ENCODE peak calls at places on chromosomes 4 and X, in nine cellular contexts. H is gastrocnemius medialis, E is neuronal stem cell, Q is mammary epithelial cell, J is body of pancreas, K is PC-3, Y is suprapubic skin, P is uterus, X is fibroblast of lung. T is an unnamed sample.

GRCh38 chr4:64192731-64193412 is 216.4 kb downstream of the TECRL start:
- DNase-seq in H (no peak), E (no peak), Q (no peak), J (no peak), K (peak; percentile 18), Y (no peak), P (no peak), X (no peak), T (no peak)

GRCh38 chr4:13430834-13431568 is 53.1 kb downstream of the RAB28 start:
- DNase-seq in H (no peak), E (no peak), Q (no peak), J (no peak), K (peak; percentile 8), Y (no peak), P (no peak), X (no peak), T (no peak)

GRCh38 chrX:1448793-1449580 is 3.7 kb downstream of the ASMTL start:
- DNase-seq in H (no peak), E (no peak), Q (no peak), J (no peak), K (no peak), Y (peak; percentile 37), P (no peak), X (no peak), T (peak; percentile 60)

GRCh38 chrX:1196436-1196835 is 16.0 kb downstream of the CRLF2 start:
- DNase-seq in H (no peak), E (no peak), Q (no peak), J (no peak), K (no peak), Y (peak; percentile 28), P (no peak), X (no peak), T (peak; percentile 5)

GRCh38 chrX:142999209-142999720 is 26.5 kb upstream of the SPANXN4 start:
- DNase-seq in H (no peak), E (no peak), Q (no peak), J (no peak), K (peak; percentile 47), Y (no peak), P (no peak), X (no peak), T (no peak)

GRCh38 chr4:2266821-2267220 is 4.9 kb upstream of the MXD4 start:
- DNase-seq in H (no peak), E (no peak), Q (no peak), J (no peak), K (no peak), Y (no peak), P (no peak), X (no peak), T (no peak)

GRCh38 chr4:41174444-41174843 is 39.9 kb downstream of the APBB2 start:
- DNase-seq in H (no peak), E (no peak), Q (peak; percentile 51), J (no peak), K (no peak), Y (no peak), P (no peak), X (peak; percentile 42), T (no peak)

GRCh38 chr4:185282968-185283367 is 73.6 kb downstream of the SNX25 start:
- DNase-seq in H (no peak), E (no peak), Q (no peak), J (no peak), K (peak; percentile 15), Y (no peak), P (no peak), X (peak; percentile 17), T (no peak)

GRCh38 chr4:183760326-183760725 is 101.2 kb downstream of the TRAPPC11 start:
- DNase-seq in H (no peak), E (no peak), Q (no peak), J (no peak), K (peak; percentile 74), Y (no peak), P (no peak), X (no peak), T (no peak)

GRCh38 chr4:59994118-59994517 is 1206.0 kb upstream of the ADGRL3 start:
- DNase-seq in H (no peak), E (no peak), Q (no peak), J (no peak), K (no peak), Y (no peak), P (no peak), X (no peak), T (no peak)

GRCh38 chrX:42824541-42824940 is 46.6 kb upstream of the PPP1R2C start:
- DNase-seq in H (no peak), E (no peak), Q (no peak), J (no peak), K (no peak), Y (no peak), P (no peak), X (no peak), T (no peak)

GRCh38 chrX:110428144-110428543 is 69.5 kb downstream of the RTL9 start:
- DNase-seq in H (no peak), E (no peak), Q (no peak), J (no peak), K (no peak), Y (no peak), P (no peak), X (peak; percentile 57), T (no peak)

GRCh38 chrX:120428309-120428708 is 40.8 kb downstream of the LAMP2 start:
- DNase-seq in H (no peak), E (no peak), Q (peak; percentile 30), J (no peak), K (no peak), Y (no peak), P (no peak), X (peak; percentile 4), T (no peak)

GRCh38 chr4:8464376-8464775 is 23.8 kb downstream of the TRMT44 start:
- DNase-seq in H (no peak), E (no peak), Q (no peak), J (no peak), K (no peak), Y (no peak), P (no peak), X (no peak), T (no peak)

GRCh38 chr4:40990202-40990898 is 224.0 kb downstream of the APBB2 start:
- DNase-seq in H (no peak), E (no peak), Q (peak; percentile 92), J (no peak), K (peak; percentile 91), Y (no peak), P (no peak), X (peak; percentile 99), T (no peak)

GRCh38 chr4:47531241-47531953 is 46.3 kb downstream of the ATP10D start:
- DNase-seq in H (no peak), E (peak; percentile 21), Q (peak; percentile 94), J (peak; percentile 14), K (peak; percentile 62), Y (no peak), P (no peak), X (peak; percentile 98), T (no peak)

DNA sequence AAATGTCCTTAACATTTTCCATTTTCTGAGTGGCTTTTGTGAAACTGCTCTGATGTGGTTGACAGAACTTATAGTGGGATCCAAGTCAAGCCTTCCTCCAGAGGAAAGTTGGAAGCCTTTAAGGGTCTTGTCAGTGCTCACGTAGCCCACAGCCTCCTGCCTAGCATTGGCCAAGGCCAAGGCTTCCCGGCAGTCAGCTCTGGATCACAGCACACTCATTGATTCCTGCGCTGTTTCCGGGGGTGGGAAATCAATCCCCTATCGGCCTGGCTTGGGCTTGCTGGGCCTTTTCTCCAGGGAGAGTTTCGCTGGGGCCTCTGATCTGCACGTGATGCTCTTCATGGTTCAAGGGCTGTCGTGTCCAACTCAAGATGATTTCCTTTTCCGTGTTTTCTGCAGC is 76.1 kb downstream of the SLC9A6 start:
- DNase-seq in H (no peak), E (no peak), Q (no peak), J (no peak), K (no peak), Y (no peak), P (no peak), X (no peak), T (no peak)
- H3K27ac ChIP-seq in H (peak overlapping the region; percentile 5), E (no peak overlapping the region), Q (no peak overlapping the region), J (no peak overlapping the region), K (no peak overlapping the region), Y (no peak overlapping the region), P (no peak overlapping the region), X (no peak overlapping the region), T (peak overlapping the region; percentile 20)

DNA sequence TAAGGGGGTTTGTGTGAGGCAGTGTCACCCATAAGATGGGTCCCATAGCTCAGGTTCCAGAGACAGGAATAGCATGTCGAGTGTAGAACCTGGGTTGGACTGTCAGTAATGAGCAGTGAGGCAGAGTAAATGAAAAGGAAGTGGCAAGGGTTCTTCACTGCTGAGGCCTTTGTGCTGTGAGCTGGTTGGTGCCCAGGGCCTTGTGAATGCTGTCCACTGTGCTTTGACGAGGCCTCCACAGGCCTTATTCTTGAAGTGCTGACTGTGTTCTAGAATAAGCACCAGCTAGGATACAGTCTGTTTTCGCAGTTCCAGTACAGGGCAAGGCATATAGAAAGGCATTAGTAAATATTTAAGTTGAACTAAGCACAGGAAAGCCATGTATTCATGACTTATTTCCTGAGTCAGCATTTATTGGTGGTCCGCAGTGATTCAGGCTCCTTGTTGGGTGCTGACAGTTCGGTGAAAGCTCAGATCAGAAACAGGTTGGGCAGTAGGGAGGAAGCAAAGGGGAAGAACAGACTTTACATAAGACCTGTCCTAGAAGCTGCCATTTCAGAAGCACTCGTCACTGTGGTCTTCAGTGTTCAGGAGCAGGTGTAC is 25.6 kb upstream of the TADA2B start:
- DNase-seq in H (no peak), E (no peak), Q (no peak), J (no peak), K (no peak), Y (no peak), P (no peak), X (no peak), T (no peak)
- H3K27ac ChIP-seq in H (no peak overlapping the region), E (no peak overlapping the region), Q (no peak overlapping the region), J (no peak overlapping the region), K (no peak overlapping the region), Y (no peak overlapping the region), P (no peak overlapping the region), X (no peak overlapping the region), T (no peak overlapping the region)

DNA sequence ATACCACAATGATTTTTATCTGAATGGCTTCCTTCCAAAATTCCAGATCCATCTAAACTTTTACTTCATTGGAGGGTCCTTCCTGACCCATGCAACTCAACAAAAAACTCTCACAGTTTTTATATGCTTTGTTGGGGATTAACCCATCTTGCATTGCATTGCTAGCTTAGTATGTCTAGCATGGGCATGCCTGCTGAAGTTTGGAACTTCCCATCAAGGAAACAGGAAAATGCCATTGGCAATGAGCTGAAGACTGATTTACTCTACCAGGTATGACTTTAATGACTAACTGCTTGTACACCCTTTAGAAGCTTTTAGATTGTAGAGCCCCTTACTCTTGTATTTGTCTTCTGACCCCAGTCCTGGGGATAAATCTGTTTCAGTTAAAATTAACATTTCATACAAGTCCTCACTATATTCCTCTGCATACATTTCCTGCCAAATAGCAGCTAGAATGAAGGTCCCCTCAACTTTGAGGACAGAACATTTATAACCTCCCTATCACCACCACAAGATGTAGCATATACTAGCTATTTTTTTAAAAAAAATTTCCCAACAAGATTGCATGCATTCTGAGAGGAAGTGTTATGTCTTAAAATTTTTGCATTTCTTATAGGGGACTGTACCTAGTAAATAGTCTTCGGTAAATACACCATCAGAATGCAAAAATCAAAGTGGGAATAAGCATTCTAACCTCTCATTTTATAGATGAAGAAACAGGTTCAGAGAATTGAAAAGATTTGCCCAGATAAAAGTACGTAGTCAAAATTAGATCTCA is 52.5 kb upstream of the ATXN3L start:
- DNase-seq in H (no peak), E (no peak), Q (peak; percentile 67), J (no peak), K (no peak), Y (no peak), P (no peak), X (no peak), T (no peak)
- H3K27ac ChIP-seq in H (no peak overlapping the region), E (no peak overlapping the region), Q (peak overlapping the region; percentile 56), J (no peak overlapping the region), K (no peak overlapping the region), Y (no peak overlapping the region), P (peak overlapping the region; percentile 82), X (no peak overlapping the region), T (no peak overlapping the region)

GRCh38 chr4:39522068-39522467 is 5.2 kb downstream of the UGDH start:
- DNase-seq in H (no peak), E (no peak), Q (no peak), J (no peak), K (no peak), Y (no peak), P (no peak), X (peak; percentile 38), T (no peak)
- H3K27ac ChIP-seq in H (no peak overlapping the region), E (no peak overlapping the region), Q (no peak overlapping the region), J (peak overlapping the region; percentile 40), K (no peak overlapping the region), Y (peak overlapping the region; percentile 69), P (peak overlapping the region; percentile 10), X (peak overlapping the region; percentile 70), T (no peak overlapping the region)

T was measured in coronary artery.